ENCODE peak calls at places on chromosomes 2 and 18, in six cellular contexts. Q is GM23248, K is Karpas-422, I is PC-3, M is HCT116, D is MM.1S. B is an unnamed sample.

GRCh38 chr2:50444286-50444685 is 587.6 kb downstream of the NRXN1 start:
- DNase-seq in Q (peak; percentile 5), K (no peak), I (peak; percentile 42), M (no peak), D (no peak), B (no peak)

GRCh38 chr18:245282-245847 is 22.5 kb downstream of the THOC1 start:
- DNase-seq in Q (peak; percentile 7), K (no peak), I (no peak), M (no peak), D (no peak), B (no peak)

GRCh38 chr2:25832897-25833296 is 45.4 kb downstream of the ASXL2 start:
- DNase-seq in Q (no peak), K (no peak), I (no peak), M (no peak), D (no peak), B (no peak)

GRCh38 chr2:159124441-159124911 is 156.0 kb downstream of the TANC1 start:
- DNase-seq in Q (peak; percentile 94), K (no peak), I (peak; percentile 75), M (peak; percentile 75), D (no peak), B (no peak)

GRCh38 chr2:121415727-121416126 is 115.0 kb upstream of the RNU4ATAC start:
- DNase-seq in Q (no peak), K (no peak), I (no peak), M (no peak), D (no peak), B (no peak)

GRCh38 chr18:12336251-12336650 is 28.2 kb downstream of the TUBB6 start:
- DNase-seq in Q (no peak), K (no peak), I (peak; percentile 43), M (no peak), D (no peak), B (no peak)

GRCh38 chr2:108607706-108608301 is 73.5 kb downstream of the LIMS1 start:
- DNase-seq in Q (peak; percentile 62), K (peak; percentile 71), I (peak; percentile 60), M (no peak), D (peak; percentile 76), B (peak; percentile 33)

GRCh38 chr18:9637036-9637767 is 22.8 kb upstream of the PPP4R1 start:
- DNase-seq in Q (peak; percentile 51), K (peak; percentile 34), I (peak; percentile 79), M (no peak), D (no peak), B (no peak)

GRCh38 chr18:28045176-28045810 is 131.6 kb downstream of the CDH2 start:
- DNase-seq in Q (peak; percentile 73), K (no peak), I (peak; percentile 30), M (no peak), D (no peak), B (no peak)
- H3K9me2 ChIP-seq in Q (no peaks in the 10 kb centered on the region), K (no peaks in the 10 kb centered on the region), I (no peaks in the 10 kb centered on the region), M (no peaks in the 10 kb centered on the region), D (no peaks in the 10 kb centered on the region), B (no peaks in the 10 kb centered on the region)

GRCh38 chr2:41736105-41736567 is 311.7 kb upstream of the PKDCC start:
- DNase-seq in Q (peak; percentile 61), K (peak; percentile 39), I (no peak), M (no peak), D (no peak), B (no peak)
- H3K9ac ChIP-seq in Q (no peak overlapping the region), K (no peak overlapping the region), I (no peak overlapping the region), M (no peak overlapping the region), D (no peak overlapping the region), B (no peak overlapping the region)

GRCh38 chr2:176843208-176843607 is 369.4 kb upstream of the HNRNPA3 start:
- DNase-seq in Q (no peak), K (no peak), I (no peak), M (no peak), D (no peak), B (no peak)
- H3K9me2 ChIP-seq in Q (no peaks in the 10 kb centered on the region), K (no peaks in the 10 kb centered on the region), I (no peaks in the 10 kb centered on the region), M (no peaks in the 10 kb centered on the region), D (no peaks in the 10 kb centered on the region), B (no peaks in the 10 kb centered on the region)

GRCh38 chr2:30229596-30229995 is 1.7 kb upstream of the LBH start:
- DNase-seq in Q (no peak), K (no peak), I (no peak), M (no peak), D (no peak), B (no peak)

GRCh38 chr2:30231726-30232026 is 342 bp downstream of the LBH start:
- DNase-seq in Q (no peak), K (peak; percentile 50), I (no peak), M (no peak), D (no peak), B (no peak)

GRCh38 chr2:30230855-30231725 is at the start of gene LBH:
- DNase-seq in Q (peak; percentile 95), K (peak; percentile 61), I (no peak), M (no peak), D (peak; percentile 46), B (peak; percentile 98)

GRCh38 chr2:30232027-30232800 is 880 bp downstream of the LBH start:
- DNase-seq in Q (peak; percentile 76), K (peak; percentile 48), I (no peak), M (no peak), D (no peak), B (peak; percentile 89)

GRCh38 chr2:30230479-30230854 is 867 bp upstream of the LBH start:
- DNase-seq in Q (no peak), K (no peak), I (no peak), M (no peak), D (no peak), B (peak; percentile 80)
- H3K9ac ChIP-seq in Q (peak overlapping the region; percentile 90), K (peak overlapping the region; percentile 58), I (no peak overlapping the region), M (no peak overlapping the region), D (no peak overlapping the region), B (peak overlapping the region; percentile 86)

GRCh38 chr2:65300134-65300771 is 72.6 kb downstream of the ACTR2 start:
- DNase-seq in Q (peak; percentile 92), K (no peak), I (peak; percentile 55), M (no peak), D (no peak), B (no peak)

GRCh38 chr2:65298089-65298488 is 70.5 kb downstream of the ACTR2 start:
- DNase-seq in Q (no peak), K (no peak), I (no peak), M (no peak), D (no peak), B (no peak)

GRCh38 chr2:65297544-65297943 is 69.9 kb downstream of the ACTR2 start:
- DNase-seq in Q (no peak), K (no peak), I (no peak), M (no peak), D (no peak), B (no peak)

GRCh38 chr2:65299246-65299645 is 71.6 kb downstream of the ACTR2 start:
- DNase-seq in Q (peak; percentile 67), K (no peak), I (peak; percentile 95), M (no peak), D (no peak), B (no peak)

GRCh38 chr2:65300772-65301711 is 73.4 kb downstream of the ACTR2 start:
- DNase-seq in Q (peak; percentile 93), K (peak; percentile 69), I (peak; percentile 80), M (no peak), D (peak; percentile 92), B (no peak)
- H3K9me2 ChIP-seq in Q (no peaks in the 10 kb centered on the region), K (no peaks in the 10 kb centered on the region), I (no peaks in the 10 kb centered on the region), M (no peaks in the 10 kb centered on the region), D (no peaks in the 10 kb centered on the region), B (no peaks in the 10 kb centered on the region)